ENCODE peak calls at places on chromosome 16, in ten cellular contexts. One of them, this sample, is unnamed. For H3K36me3, the result is how much of the 10 kb centered on the place peaks cover.

GRCh38 chr16:66928702-66929388 is 3.5 kb upstream of the RRAD start:
- DNase-seq in tibial artery: no peak
- DNase-seq in mammary epithelial cell: peak
- DNase-seq in GM23248: peak
- DNase-seq in CD4-positive, CD25-positive, alpha-beta regulatory T cell: no peak
- DNase-seq in psoas muscle: peak
- DNase-seq in SK-N-SH: peak
- DNase-seq in colonic mucosa: no peak
- DNase-seq in mesendoderm: peak
- DNase-seq in upper lobe of right lung: no peak
- DNase-seq in this sample: peak

GRCh38 chr16:24367186-24367585 is 111.1 kb downstream of the CACNG3 start:
- DNase-seq in tibial artery: no peak
- DNase-seq in mammary epithelial cell: no peak
- DNase-seq in GM23248: peak
- DNase-seq in CD4-positive, CD25-positive, alpha-beta regulatory T cell: no peak
- DNase-seq in psoas muscle: no peak
- DNase-seq in SK-N-SH: no peak
- DNase-seq in colonic mucosa: no peak
- DNase-seq in mesendoderm: no peak
- DNase-seq in upper lobe of right lung: no peak
- DNase-seq in this sample: no peak

GRCh38 chr16:3882531-3882930 is 2.0 kb upstream of the CREBBP start:
- DNase-seq in tibial artery: no peak
- DNase-seq in mammary epithelial cell: no peak
- DNase-seq in GM23248: no peak
- DNase-seq in CD4-positive, CD25-positive, alpha-beta regulatory T cell: no peak
- DNase-seq in psoas muscle: no peak
- DNase-seq in SK-N-SH: no peak
- DNase-seq in colonic mucosa: no peak
- DNase-seq in mesendoderm: no peak
- DNase-seq in upper lobe of right lung: no peak
- DNase-seq in this sample: no peak

GRCh38 chr16:7518158-7518557 is 185.5 kb downstream of the RBFOX1 start:
- DNase-seq in tibial artery: no peak
- DNase-seq in mammary epithelial cell: no peak
- DNase-seq in GM23248: no peak
- DNase-seq in CD4-positive, CD25-positive, alpha-beta regulatory T cell: no peak
- DNase-seq in psoas muscle: no peak
- DNase-seq in SK-N-SH: no peak
- DNase-seq in colonic mucosa: no peak
- DNase-seq in mesendoderm: no peak
- DNase-seq in upper lobe of right lung: no peak
- DNase-seq in this sample: no peak

GRCh38 chr16:85594621-85595298 is 18.4 kb upstream of the GSE1 start:
- DNase-seq in tibial artery: no peak
- DNase-seq in mammary epithelial cell: no peak
- DNase-seq in GM23248: no peak
- DNase-seq in CD4-positive, CD25-positive, alpha-beta regulatory T cell: no peak
- DNase-seq in psoas muscle: no peak
- DNase-seq in SK-N-SH: no peak
- DNase-seq in colonic mucosa: no peak
- DNase-seq in mesendoderm: no peak
- DNase-seq in upper lobe of right lung: no peak
- DNase-seq in this sample: no peak

GRCh38 chr16:51392651-51393187 is 241.6 kb upstream of the SALL1 start:
- DNase-seq in tibial artery: no peak
- DNase-seq in mammary epithelial cell: peak
- DNase-seq in GM23248: peak
- DNase-seq in CD4-positive, CD25-positive, alpha-beta regulatory T cell: no peak
- DNase-seq in psoas muscle: peak
- DNase-seq in SK-N-SH: no peak
- DNase-seq in colonic mucosa: peak
- DNase-seq in mesendoderm: peak
- DNase-seq in upper lobe of right lung: no peak
- DNase-seq in this sample: peak

GRCh38 chr16:75584108-75584507 is 17.9 kb downstream of the GABARAPL2 start:
- DNase-seq in tibial artery: peak
- DNase-seq in mammary epithelial cell: no peak
- DNase-seq in GM23248: no peak
- DNase-seq in CD4-positive, CD25-positive, alpha-beta regulatory T cell: no peak
- DNase-seq in psoas muscle: no peak
- DNase-seq in SK-N-SH: no peak
- DNase-seq in colonic mucosa: no peak
- DNase-seq in mesendoderm: no peak
- DNase-seq in upper lobe of right lung: no peak
- DNase-seq in this sample: no peak

GRCh38 chr16:62035115-62036092 is 834 bp downstream of the CDH8 start:
- DNase-seq in tibial artery: peak
- DNase-seq in mammary epithelial cell: no peak
- DNase-seq in GM23248: no peak
- DNase-seq in CD4-positive, CD25-positive, alpha-beta regulatory T cell: no peak
- DNase-seq in psoas muscle: no peak
- DNase-seq in SK-N-SH: peak
- DNase-seq in colonic mucosa: no peak
- DNase-seq in mesendoderm: peak
- DNase-seq in upper lobe of right lung: no peak
- DNase-seq in this sample: peak

GRCh38 chr16:15749371-15749770 is 99.3 kb downstream of the NDE1 start:
- DNase-seq in tibial artery: no peak
- DNase-seq in mammary epithelial cell: no peak
- DNase-seq in GM23248: no peak
- DNase-seq in CD4-positive, CD25-positive, alpha-beta regulatory T cell: no peak
- DNase-seq in psoas muscle: no peak
- DNase-seq in SK-N-SH: no peak
- DNase-seq in colonic mucosa: no peak
- DNase-seq in mesendoderm: peak
- DNase-seq in upper lobe of right lung: no peak
- DNase-seq in this sample: no peak

GRCh38 chr16:66511615-66512500 is 38.1 kb downstream of the TK2 start:
- DNase-seq in tibial artery: peak
- DNase-seq in mammary epithelial cell: peak
- DNase-seq in GM23248: peak
- DNase-seq in CD4-positive, CD25-positive, alpha-beta regulatory T cell: no peak
- DNase-seq in psoas muscle: no peak
- DNase-seq in SK-N-SH: no peak
- DNase-seq in colonic mucosa: no peak
- DNase-seq in mesendoderm: peak
- DNase-seq in upper lobe of right lung: no peak
- DNase-seq in this sample: peak

GRCh38 chr16:23803591-23804123 is 32.1 kb upstream of the PRKCB start:
- DNase-seq in tibial artery: no peak
- DNase-seq in mammary epithelial cell: peak
- DNase-seq in GM23248: peak
- DNase-seq in CD4-positive, CD25-positive, alpha-beta regulatory T cell: peak
- DNase-seq in psoas muscle: peak
- DNase-seq in SK-N-SH: peak
- DNase-seq in colonic mucosa: peak
- DNase-seq in mesendoderm: peak
- DNase-seq in upper lobe of right lung: peak
- DNase-seq in this sample: peak

DNA sequence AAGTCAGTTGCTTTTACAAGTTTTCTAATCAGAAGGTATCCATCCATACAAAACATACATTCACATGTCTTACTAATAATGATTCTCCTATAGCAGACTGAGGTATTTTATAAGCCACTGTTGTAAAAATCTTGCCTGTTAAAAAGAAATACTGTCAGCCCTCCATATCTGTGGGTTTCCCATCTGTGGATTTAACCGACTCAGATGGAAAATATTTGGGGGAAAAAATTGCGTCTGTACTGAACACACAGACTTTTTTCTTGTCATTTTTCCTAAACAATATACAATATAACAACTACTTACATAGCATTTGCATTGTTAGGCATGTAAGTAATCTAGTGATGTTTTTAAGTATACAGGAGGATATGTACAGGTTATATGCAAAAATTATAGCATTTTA is 90.4 kb downstream of the PARN start:
- DNase-seq in tibial artery: no peak
- DNase-seq in mammary epithelial cell: no peak
- DNase-seq in GM23248: peak
- DNase-seq in CD4-positive, CD25-positive, alpha-beta regulatory T cell: no peak
- DNase-seq in psoas muscle: no peak
- DNase-seq in SK-N-SH: no peak
- DNase-seq in colonic mucosa: no peak
- DNase-seq in mesendoderm: no peak
- DNase-seq in upper lobe of right lung: no peak
- DNase-seq in this sample: no peak
- H3K27ac ChIP-seq in tibial artery: no peak
- H3K27ac ChIP-seq in mammary epithelial cell: no peak
- H3K27ac ChIP-seq in GM23248: no peak
- H3K27ac ChIP-seq in CD4-positive, CD25-positive, alpha-beta regulatory T cell: no peak
- H3K27ac ChIP-seq in psoas muscle: no peak
- H3K27ac ChIP-seq in SK-N-SH: no peak
- H3K27ac ChIP-seq in colonic mucosa: no peak
- H3K27ac ChIP-seq in mesendoderm: no peak
- H3K27ac ChIP-seq in upper lobe of right lung: no peak
- H3K27ac ChIP-seq in this sample: no peak

GRCh38 chr16:88759976-88760350 is 25.1 kb downstream of the PIEZO1 start:
- DNase-seq in tibial artery: no peak
- DNase-seq in mammary epithelial cell: no peak
- DNase-seq in GM23248: no peak
- DNase-seq in CD4-positive, CD25-positive, alpha-beta regulatory T cell: no peak
- DNase-seq in psoas muscle: no peak
- DNase-seq in SK-N-SH: no peak
- DNase-seq in colonic mucosa: no peak
- DNase-seq in mesendoderm: no peak
- DNase-seq in upper lobe of right lung: no peak
- DNase-seq in this sample: no peak

GRCh38 chr16:88758227-88758943 is 26.6 kb downstream of the PIEZO1 start:
- DNase-seq in tibial artery: no peak
- DNase-seq in mammary epithelial cell: no peak
- DNase-seq in GM23248: no peak
- DNase-seq in CD4-positive, CD25-positive, alpha-beta regulatory T cell: no peak
- DNase-seq in psoas muscle: no peak
- DNase-seq in SK-N-SH: no peak
- DNase-seq in colonic mucosa: no peak
- DNase-seq in mesendoderm: no peak
- DNase-seq in upper lobe of right lung: no peak
- DNase-seq in this sample: no peak

GRCh38 chr16:88759245-88759975 is 25.6 kb downstream of the PIEZO1 start:
- DNase-seq in tibial artery: no peak
- DNase-seq in mammary epithelial cell: no peak
- DNase-seq in GM23248: no peak
- DNase-seq in CD4-positive, CD25-positive, alpha-beta regulatory T cell: peak
- DNase-seq in psoas muscle: no peak
- DNase-seq in SK-N-SH: no peak
- DNase-seq in colonic mucosa: peak
- DNase-seq in mesendoderm: peak
- DNase-seq in upper lobe of right lung: peak
- DNase-seq in this sample: peak

GRCh38 chr16:88760424-88761142 is 24.4 kb downstream of the PIEZO1 start:
- DNase-seq in tibial artery: no peak
- DNase-seq in mammary epithelial cell: no peak
- DNase-seq in GM23248: no peak
- DNase-seq in CD4-positive, CD25-positive, alpha-beta regulatory T cell: no peak
- DNase-seq in psoas muscle: no peak
- DNase-seq in SK-N-SH: peak
- DNase-seq in colonic mucosa: peak
- DNase-seq in mesendoderm: no peak
- DNase-seq in upper lobe of right lung: no peak
- DNase-seq in this sample: no peak

DNA sequence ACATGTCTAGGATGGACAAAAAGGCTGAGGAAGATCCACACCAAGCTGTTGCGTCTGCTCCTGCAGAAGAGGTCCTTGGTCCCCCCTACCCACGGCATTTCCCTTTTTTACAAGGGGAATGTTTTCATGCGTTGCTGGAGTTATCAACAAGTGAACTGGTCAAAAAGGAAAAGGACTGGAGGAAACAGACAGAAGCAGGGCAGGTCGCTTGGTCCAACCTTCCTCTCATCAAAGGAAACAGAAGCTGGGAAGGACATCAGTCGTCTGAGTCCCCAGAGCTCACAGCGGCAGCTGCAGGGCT is 26.1 kb downstream of the PIEZO1 start:
- DNase-seq in tibial artery: no peak
- DNase-seq in mammary epithelial cell: no peak
- DNase-seq in GM23248: no peak
- DNase-seq in CD4-positive, CD25-positive, alpha-beta regulatory T cell: no peak
- DNase-seq in psoas muscle: no peak
- DNase-seq in SK-N-SH: no peak
- DNase-seq in colonic mucosa: no peak
- DNase-seq in mesendoderm: no peak
- DNase-seq in upper lobe of right lung: no peak
- DNase-seq in this sample: no peak
- H3K36me3 ChIP-seq in tibial artery: under half
- H3K36me3 ChIP-seq in mammary epithelial cell: under half
- H3K36me3 ChIP-seq in GM23248: under half
- H3K36me3 ChIP-seq in CD4-positive, CD25-positive, alpha-beta regulatory T cell: under half
- H3K36me3 ChIP-seq in psoas muscle: under half
- H3K36me3 ChIP-seq in SK-N-SH: under half
- H3K36me3 ChIP-seq in colonic mucosa: under half
- H3K36me3 ChIP-seq in mesendoderm: under half
- H3K36me3 ChIP-seq in upper lobe of right lung: under half
- H3K36me3 ChIP-seq in this sample: under half

GRCh38 chr16:56408379-56409098 is 16.8 kb downstream of the AMFR start:
- DNase-seq in tibial artery: no peak
- DNase-seq in mammary epithelial cell: no peak
- DNase-seq in GM23248: no peak
- DNase-seq in CD4-positive, CD25-positive, alpha-beta regulatory T cell: no peak
- DNase-seq in psoas muscle: no peak
- DNase-seq in SK-N-SH: no peak
- DNase-seq in colonic mucosa: peak
- DNase-seq in mesendoderm: no peak
- DNase-seq in upper lobe of right lung: no peak
- DNase-seq in this sample: no peak
- H3K27ac ChIP-seq in tibial artery: no peak
- H3K27ac ChIP-seq in mammary epithelial cell: no peak
- H3K27ac ChIP-seq in GM23248: no peak
- H3K27ac ChIP-seq in CD4-positive, CD25-positive, alpha-beta regulatory T cell: no peak
- H3K27ac ChIP-seq in psoas muscle: peak
- H3K27ac ChIP-seq in SK-N-SH: no peak
- H3K27ac ChIP-seq in colonic mucosa: peak
- H3K27ac ChIP-seq in mesendoderm: no peak
- H3K27ac ChIP-seq in upper lobe of right lung: no peak
- H3K27ac ChIP-seq in this sample: no peak

DNA sequence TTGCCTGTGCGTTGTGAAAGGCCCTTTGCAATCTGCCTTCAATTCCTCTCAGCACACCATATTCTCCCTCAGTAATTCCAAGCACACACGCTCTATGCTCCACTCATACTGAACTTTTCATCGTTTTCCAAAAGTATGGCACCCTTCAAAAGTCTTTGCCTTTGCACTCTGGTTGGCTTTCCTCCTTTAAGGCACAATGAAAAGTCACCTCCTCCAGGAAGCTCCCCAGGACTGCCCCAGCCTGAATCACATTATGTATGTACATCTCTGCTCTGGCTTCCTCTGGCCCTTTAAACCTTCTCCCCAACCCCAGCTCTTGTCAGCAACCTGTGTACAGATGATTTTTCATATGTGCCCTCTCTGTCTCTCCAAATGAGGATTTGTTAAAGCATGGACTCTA is 250.7 kb downstream of the MAF start:
- DNase-seq in tibial artery: no peak
- DNase-seq in mammary epithelial cell: no peak
- DNase-seq in GM23248: no peak
- DNase-seq in CD4-positive, CD25-positive, alpha-beta regulatory T cell: no peak
- DNase-seq in psoas muscle: no peak
- DNase-seq in SK-N-SH: no peak
- DNase-seq in colonic mucosa: no peak
- DNase-seq in mesendoderm: no peak
- DNase-seq in upper lobe of right lung: no peak
- DNase-seq in this sample: no peak
- H3K36me3 ChIP-seq in tibial artery: under half
- H3K36me3 ChIP-seq in mammary epithelial cell: under half
- H3K36me3 ChIP-seq in GM23248: under half
- H3K36me3 ChIP-seq in CD4-positive, CD25-positive, alpha-beta regulatory T cell: under half
- H3K36me3 ChIP-seq in psoas muscle: under half
- H3K36me3 ChIP-seq in SK-N-SH: under half
- H3K36me3 ChIP-seq in colonic mucosa: under half
- H3K36me3 ChIP-seq in mesendoderm: under half
- H3K36me3 ChIP-seq in upper lobe of right lung: under half
- H3K36me3 ChIP-seq in this sample: under half